ENCODE peak calls at places on chromosomes 6 and 20, in ten cellular contexts. Y is aorta, U is hepatocyte, M is neural progenitor cell, B is Peyer's patch, N is left lung, P is adipocyte, L is left ventricle myocardium inferior, H is tibial nerve, X is GM23248. V is an unnamed sample.

GRCh38 chr6:67287566-67287965 is 1347.5 kb upstream of the ADGRB3 start:
- DNase-seq in Y (no peak), U (no peak), M (no peak), B (no peak), N (no peak), P (no peak), L (no peak), H (no peak), X (no peak), V (no peak)

GRCh38 chr6:29964553-29964903 is 22.2 kb downstream of the HLA-A start:
- DNase-seq in Y (no peak), U (no peak), M (peak), B (no peak), N (no peak), P (no peak), L (no peak), H (no peak), X (no peak), V (no peak)

GRCh38 chr6:43798688-43799444 is 28.9 kb downstream of the VEGFA start:
- DNase-seq in Y (peak), U (peak), M (no peak), B (peak), N (peak), P (peak), L (peak), H (no peak), X (peak), V (no peak)

GRCh38 chr6:11217360-11218076 is 14.9 kb downstream of the NEDD9 start:
- DNase-seq in Y (no peak), U (peak), M (no peak), B (no peak), N (no peak), P (no peak), L (no peak), H (no peak), X (no peak), V (peak)

GRCh38 chr20:19958923-19959322 is 58.2 kb upstream of the NAA20 start:
- DNase-seq in Y (no peak), U (no peak), M (no peak), B (no peak), N (no peak), P (no peak), L (no peak), H (no peak), X (no peak), V (no peak)

GRCh38 chr6:71473908-71474307 is 185.3 kb downstream of the OGFRL1 start:
- DNase-seq in Y (peak), U (peak), M (no peak), B (peak), N (peak), P (peak), L (peak), H (no peak), X (peak), V (no peak)

GRCh38 chr6:143680157-143680556 is 2.4 kb downstream of the PHACTR2 start:
- DNase-seq in Y (no peak), U (no peak), M (peak), B (no peak), N (no peak), P (no peak), L (no peak), H (no peak), X (peak), V (no peak)

GRCh38 chr6:63245908-63246307 is 34.6 kb downstream of the FKBP1C start:
- DNase-seq in Y (no peak), U (no peak), M (peak), B (no peak), N (no peak), P (no peak), L (no peak), H (no peak), X (no peak), V (no peak)

GRCh38 chr20:58691773-58692578 is 624 bp upstream of the NPEPL1 start:
- DNase-seq in Y (peak), U (no peak), M (no peak), B (peak), N (peak), P (peak), L (peak), H (no peak), X (peak), V (no peak)

GRCh38 chr6:42451146-42451594 is 556 bp downstream of the TRERF1 start:
- DNase-seq in Y (no peak), U (no peak), M (no peak), B (peak), N (no peak), P (peak), L (no peak), H (no peak), X (peak), V (no peak)

GRCh38 chr6:170167657-170168159 is 123.2 kb downstream of the DLL1 start:
- DNase-seq in Y (peak), U (no peak), M (no peak), B (no peak), N (no peak), P (no peak), L (peak), H (no peak), X (no peak), V (no peak)

GRCh38 chr6:101392561-101393230 is 812 bp upstream of the GRIK2 start:
- DNase-seq in Y (no peak), U (no peak), M (no peak), B (no peak), N (no peak), P (peak), L (no peak), H (no peak), X (no peak), V (no peak)

GRCh38 chr6:85705220-85705619 is 62.5 kb upstream of the SYNCRIP start:
- DNase-seq in Y (no peak), U (no peak), M (no peak), B (no peak), N (no peak), P (no peak), L (no peak), H (no peak), X (no peak), V (no peak)

GRCh38 chr20:57351042-57351783 is at the start of gene RAE1:
- DNase-seq in Y (peak), U (peak), M (peak), B (peak), N (peak), P (peak), L (peak), H (peak), X (peak), V (peak)

GRCh38 chr20:57346477-57346876 is 4.6 kb upstream of the RAE1 start:
- DNase-seq in Y (peak), U (peak), M (peak), B (peak), N (peak), P (peak), L (peak), H (peak), X (peak), V (peak)

GRCh38 chr20:57347393-57347792 is 3.7 kb upstream of the RAE1 start:
- DNase-seq in Y (no peak), U (no peak), M (no peak), B (no peak), N (no peak), P (no peak), L (no peak), H (no peak), X (no peak), V (no peak)

GRCh38 chr20:57350086-57350710 is 857 bp upstream of the RAE1 start:
- DNase-seq in Y (no peak), U (no peak), M (no peak), B (no peak), N (no peak), P (peak), L (no peak), H (no peak), X (peak), V (no peak)

GRCh38 chr20:57352305-57352704 is 1.2 kb downstream of the RAE1 start:
- DNase-seq in Y (no peak), U (no peak), M (no peak), B (no peak), N (no peak), P (no peak), L (no peak), H (no peak), X (peak), V (no peak)
- H3K4me3 ChIP-seq in Y (no peak), U (peak), M (peak), B (peak), N (no peak), P (peak), L (peak), H (no peak), X (peak), V (peak)

GRCh38 chr6:75334266-75335040 is 49.9 kb upstream of the TMEM30A start:
- DNase-seq in Y (no peak), U (peak), M (peak), B (no peak), N (no peak), P (peak), L (no peak), H (no peak), X (peak), V (no peak)
- H3K4me3 ChIP-seq in Y (no peak), U (no peak), M (peak), B (no peak), N (no peak), P (peak), L (peak), H (peak), X (peak), V (no peak)

GRCh38 chr6:168319279-168320051 is at the start of gene DACT2:
- DNase-seq in Y (no peak), U (peak), M (peak), B (no peak), N (no peak), P (no peak), L (peak), H (no peak), X (no peak), V (no peak)
- H3K4me3 ChIP-seq in Y (no peak), U (peak), M (peak), B (peak), N (peak), P (no peak), L (peak), H (no peak), X (no peak), V (no peak)

GRCh38 chr6:132133734-132134490 is 182.7 kb upstream of the CCN2 start:
- DNase-seq in Y (peak), U (no peak), M (no peak), B (peak), N (no peak), P (no peak), L (no peak), H (no peak), X (peak), V (no peak)
- H3K4me3 ChIP-seq in Y (no peak), U (no peak), M (no peak), B (no peak), N (no peak), P (no peak), L (no peak), H (no peak), X (peak), V (no peak)

GRCh38 chr6:138690975-138691594 is 82.5 kb upstream of the CCDC28A start:
- DNase-seq in Y (no peak), U (no peak), M (no peak), B (no peak), N (no peak), P (no peak), L (no peak), H (no peak), X (no peak), V (no peak)
- H3K4me3 ChIP-seq in Y (no peak), U (no peak), M (peak), B (peak), N (peak), P (peak), L (peak), H (peak), X (peak), V (no peak)

GRCh38 chr20:23046431-23046830 is 3.0 kb downstream of the THBD start:
- DNase-seq in Y (no peak), U (no peak), M (no peak), B (no peak), N (no peak), P (no peak), L (no peak), H (no peak), X (no peak), V (no peak)
- H3K4me3 ChIP-seq in Y (no peak), U (peak), M (no peak), B (peak), N (peak), P (no peak), L (peak), H (peak), X (peak), V (no peak)

GRCh38 chr20:56967916-56968315 is 298.5 kb downstream of the BMP7 start:
- DNase-seq in Y (no peak), U (no peak), M (no peak), B (no peak), N (no peak), P (no peak), L (no peak), H (no peak), X (no peak), V (no peak)
- H3K4me3 ChIP-seq in Y (no peak), U (no peak), M (no peak), B (no peak), N (no peak), P (no peak), L (no peak), H (no peak), X (no peak), V (no peak)

V was measured in Jurkat, Clone E6-1.